ENCODE peak calls at places on chromosomes 11 and 22, in six cellular contexts. T is HCT116; G is activated naive CD4-positive, alpha-beta T cell treated with anti-CD3 and anti-CD28 coated beads for 36 hours; N is activated CD4-positive, alpha-beta T cell treated with anti-CD3 and anti-CD28 coated beads for 24 hours; Q is activated effector memory CD4-positive, alpha-beta T cell treated with anti-CD3 and anti-CD28 coated beads, Interleukin-2, amount 50 U/mL, for 16 hours; S is stimulated activated CD8-positive, alpha-beta memory T cell treated with anti-CD3 and anti-CD28 coated beads, Interleukin-4, amount 100 ng/mL, for 4 hours. L is an unnamed sample.

GRCh38 chr22:37343863-37344734 is 61.8 kb downstream of the CYTH4 start:
- DNase-seq in G (no peak), S (no peak), N (no peak), Q (no peak), T (no peak), L (no peak)

GRCh38 chr22:49724030-49724892 is 103.4 kb downstream of the BRD1 start:
- DNase-seq in S (no peak), Q (peak), N (no peak), G (peak), T (no peak), L (no peak)

GRCh38 chr22:42172385-42173172 is 42.0 kb upstream of the CYP2D6 start:
- DNase-seq in N (no peak), T (no peak), G (no peak), S (no peak), Q (no peak), L (no peak)

GRCh38 chr11:111064118-111064517 is 181.4 kb upstream of the POU2AF2 start:
- DNase-seq in S (no peak), Q (no peak), N (no peak), T (no peak), G (no peak), L (peak)

GRCh38 chr11:88051386-88051785 is 123.9 kb downstream of the RAB38 start:
- DNase-seq in G (no peak), S (no peak), Q (no peak), N (no peak), T (no peak), L (peak)

GRCh38 chr11:113365895-113366294 is 21.7 kb upstream of the ANKK1 start:
- DNase-seq in Q (no peak), N (no peak), T (no peak), G (no peak), S (no peak), L (no peak)

GRCh38 chr11:77150836-77151235 is 22.8 kb downstream of the MYO7A start:
- DNase-seq in Q (no peak), S (no peak), N (no peak), G (no peak), T (no peak), L (no peak)

GRCh38 chr22:42641801-42642413 is 1.5 kb upstream of the ATP5MGL start:
- DNase-seq in Q (no peak), G (no peak), T (no peak), S (no peak), N (no peak), L (no peak)

GRCh38 chr11:65555693-65556231 is 2.4 kb downstream of the LTBP3 start:
- DNase-seq in Q (peak), G (no peak), N (no peak), T (peak), S (no peak), L (peak)

GRCh38 chr11:57493507-57494503 is 21.7 kb downstream of the SLC43A1 start:
- DNase-seq in S (peak), T (peak), Q (peak), G (peak), N (peak), L (no peak)